ENCODE peak calls at places on chromosomes 7 and 10, in eight cellular contexts. C, A, S, I, V, R, W and G are unnamed samples.

GRCh38 chr10:1089017-1089689 is 33.0 kb downstream of the WDR37 start:
- DNase-seq in C (no peak), A (no peak), S (no peak), I (no peak), V (no peak), R (no peak), W (no peak), G (no peak)

GRCh38 chr10:42491001-42491592 is 147.3 kb downstream of the ZNF33B start:
- DNase-seq in C (no peak), A (no peak), S (no peak), I (no peak), V (no peak), R (peak), W (no peak), G (no peak)

GRCh38 chr7:9600974-9601373 is 1167.6 kb downstream of the NXPH1 start:
- DNase-seq in C (no peak), A (no peak), S (no peak), I (no peak), V (no peak), R (no peak), W (peak), G (no peak)

GRCh38 chr7:94580601-94581000 is 71.0 kb downstream of the CASD1 start:
- DNase-seq in C (no peak), A (no peak), S (no peak), I (no peak), V (no peak), R (peak), W (no peak), G (no peak)

GRCh38 chr7:2108501-2109250 is 124.1 kb downstream of the MAD1L1 start:
- DNase-seq in C (no peak), A (no peak), S (peak), I (no peak), V (no peak), R (no peak), W (peak), G (no peak)

GRCh38 chr7:26101471-26102151 is 50.4 kb upstream of the NFE2L3 start:
- DNase-seq in C (no peak), A (no peak), S (peak), I (peak), V (no peak), R (no peak), W (peak), G (peak)

GRCh38 chr7:4159761-4160554 is 522.1 kb upstream of the FOXK1 start:
- DNase-seq in C (no peak), A (no peak), S (no peak), I (no peak), V (no peak), R (peak), W (no peak), G (no peak)

GRCh38 chr10:44032216-44032615 is 352.7 kb downstream of the CXCL12 start:
- DNase-seq in C (no peak), A (no peak), S (no peak), I (no peak), V (no peak), R (no peak), W (no peak), G (no peak)

GRCh38 chr10:116655573-116655972 is 34.8 kb downstream of the PNLIPRP2 start:
- DNase-seq in C (no peak), A (no peak), S (no peak), I (no peak), V (no peak), R (no peak), W (no peak), G (no peak)

GRCh38 chr10:120172371-120172770 is 279.8 kb downstream of the SEC23IP start:
- DNase-seq in C (no peak), A (no peak), S (no peak), I (no peak), V (no peak), R (peak), W (no peak), G (no peak)

GRCh38 chr7:13839063-13839462 is 150.4 kb downstream of the ETV1 start:
- DNase-seq in C (no peak), A (no peak), S (no peak), I (no peak), V (no peak), R (no peak), W (no peak), G (no peak)

GRCh38 chr10:75247797-75248196 is 12.0 kb upstream of the COMTD1 start:
- DNase-seq in C (no peak), A (no peak), S (no peak), I (no peak), V (no peak), R (no peak), W (no peak), G (no peak)

GRCh38 chr7:127792528-127793342 is 140.7 kb downstream of the SND1 start:
- DNase-seq in C (no peak), A (no peak), S (peak), I (peak), V (peak), R (no peak), W (peak), G (no peak)

GRCh38 chr7:142556745-142557144 is 192.5 kb upstream of the PRSS1 start:
- DNase-seq in C (peak), A (peak), S (no peak), I (no peak), V (peak), R (peak), W (no peak), G (no peak)

GRCh38 chr10:77845455-77845850 is 81.1 kb downstream of the DLG5 start:
- DNase-seq in C (no peak), A (no peak), S (no peak), I (no peak), V (no peak), R (no peak), W (no peak), G (no peak)

GRCh38 chr10:16987129-16987670 is 142.4 kb downstream of the CUBN start:
- DNase-seq in C (no peak), A (no peak), S (no peak), I (no peak), V (no peak), R (peak), W (no peak), G (no peak)

GRCh38 chr7:150585199-150585598 is 18.0 kb downstream of the GIMAP4 start:
- DNase-seq in C (no peak), A (no peak), S (no peak), I (no peak), V (no peak), R (no peak), W (no peak), G (no peak)

GRCh38 chr7:151137841-151138540 is 29.5 kb downstream of the GBX1 start:
- DNase-seq in C (no peak), A (no peak), S (no peak), I (no peak), V (no peak), R (no peak), W (no peak), G (no peak)